ENCODE peak calls at places on chromosomes 2 and 18, in seven cellular contexts. P is GM13976, L is Calu3, F is transverse colon, A is body of pancreas, I is esophagus squamous epithelium, O is H9. B is an unnamed sample.

GRCh38 chr2:99488999-99489757 is 639 bp downstream of the REV1 start:
- DNase-seq in P (peak; percentile 81), L (peak; percentile 57), F (peak; percentile 67), A (peak; percentile 75), I (no peak), O (peak; percentile 53), B (peak; percentile 86)

GRCh38 chr2:118530976-118531375 is 316.5 kb downstream of the EN1 start:
- DNase-seq in P (no peak), L (no peak), F (no peak), A (no peak), I (no peak), O (no peak), B (no peak)

GRCh38 chr2:134739261-134739878 is 20.6 kb upstream of the TMEM163 start:
- DNase-seq in P (no peak), L (no peak), F (no peak), A (no peak), I (no peak), O (no peak), B (no peak)

GRCh38 chr2:82675186-82675585 is 1783.9 kb downstream of the SUCLG1 start:
- DNase-seq in P (no peak), L (no peak), F (no peak), A (no peak), I (no peak), O (no peak), B (no peak)

GRCh38 chr2:44884231-44884630 is 57.3 kb upstream of the SIX3 start:
- DNase-seq in P (no peak), L (no peak), F (no peak), A (no peak), I (no peak), O (no peak), B (no peak)

GRCh38 chr2:178506524-178506923 is 26.3 kb downstream of the PLEKHA3 start:
- DNase-seq in P (no peak), L (no peak), F (no peak), A (no peak), I (no peak), O (no peak), B (no peak)

GRCh38 chr2:109736177-109736827 is 57.8 kb upstream of the RGPD5 start:
- DNase-seq in P (peak; percentile 34), L (peak; percentile 54), F (peak; percentile 59), A (peak; percentile 72), I (no peak), O (peak; percentile 55), B (peak; percentile 84)

GRCh38 chr2:96180521-96180920 is 28.1 kb downstream of the STARD7 start:
- DNase-seq in P (no peak), L (no peak), F (no peak), A (no peak), I (no peak), O (no peak), B (no peak)

GRCh38 chr2:3654031-3654430 is 4.0 kb upstream of the ALLC start:
- DNase-seq in P (no peak), L (no peak), F (no peak), A (no peak), I (no peak), O (no peak), B (no peak)

GRCh38 chr2:232325324-232326273 is 53.0 kb upstream of the ALPP start:
- DNase-seq in P (no peak), L (peak; percentile 67), F (peak; percentile 56), A (peak; percentile 34), I (no peak), O (peak; percentile 73), B (no peak)

GRCh38 chr2:174729797-174730529 is 34.3 kb downstream of the CHRNA1 start:
- DNase-seq in P (peak; percentile 51), L (no peak), F (no peak), A (no peak), I (no peak), O (peak; percentile 65), B (no peak)

GRCh38 chr2:239324456-239324855 is 76.4 kb downstream of the HDAC4 start:
- DNase-seq in P (no peak), L (no peak), F (no peak), A (no peak), I (no peak), O (peak; percentile 29), B (no peak)

GRCh38 chr18:24659837-24660720 is 199.6 kb downstream of the HRH4 start:
- DNase-seq in P (no peak), L (peak; percentile 24), F (peak; percentile 24), A (peak; percentile 29), I (no peak), O (no peak), B (no peak)

GRCh38 chr2:186714611-186715010 is 20.8 kb downstream of the FAM171B start:
- DNase-seq in P (no peak), L (no peak), F (no peak), A (no peak), I (no peak), O (no peak), B (no peak)

GRCh38 chr2:112959109-112959591 is 18.7 kb upstream of the IL36G start:
- DNase-seq in P (no peak), L (peak; percentile 43), F (no peak), A (no peak), I (no peak), O (peak; percentile 53), B (peak; percentile 42)
- TF ChIP-seq CTCF in P (peak; percentile 17), L (no peak), F (peak; percentile 30), A (no peak), I (peak; percentile 2), O (peak; percentile 55), B (no peak)

DNA sequence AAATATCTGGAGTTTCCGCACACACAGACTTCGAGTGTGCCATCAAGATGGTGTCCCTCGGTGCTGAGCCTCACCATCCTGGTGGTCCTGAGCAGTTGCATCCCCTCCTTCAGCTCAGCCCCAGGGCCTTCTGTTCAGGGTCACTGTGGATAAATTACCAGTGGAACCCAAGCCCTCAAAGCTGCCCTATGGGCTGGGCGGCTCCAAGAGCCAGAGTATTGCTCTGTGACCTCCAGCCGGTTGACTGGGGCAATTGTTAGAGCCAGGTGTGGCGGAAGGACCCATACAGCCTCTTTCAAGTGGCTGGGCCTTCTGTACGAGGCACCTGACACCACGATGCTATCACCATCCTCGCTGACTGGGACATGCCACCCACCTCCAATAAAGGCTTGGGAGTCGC is 215.5 kb downstream of the GBX2 start:
- DNase-seq in P (no peak), L (no peak), F (no peak), A (no peak), I (no peak), O (no peak), B (no peak)
- TF ChIP-seq CTCF in P (no peak), L (no peak), F (no peak), A (no peak), I (no peak), O (no peak), B (no peak)

DNA sequence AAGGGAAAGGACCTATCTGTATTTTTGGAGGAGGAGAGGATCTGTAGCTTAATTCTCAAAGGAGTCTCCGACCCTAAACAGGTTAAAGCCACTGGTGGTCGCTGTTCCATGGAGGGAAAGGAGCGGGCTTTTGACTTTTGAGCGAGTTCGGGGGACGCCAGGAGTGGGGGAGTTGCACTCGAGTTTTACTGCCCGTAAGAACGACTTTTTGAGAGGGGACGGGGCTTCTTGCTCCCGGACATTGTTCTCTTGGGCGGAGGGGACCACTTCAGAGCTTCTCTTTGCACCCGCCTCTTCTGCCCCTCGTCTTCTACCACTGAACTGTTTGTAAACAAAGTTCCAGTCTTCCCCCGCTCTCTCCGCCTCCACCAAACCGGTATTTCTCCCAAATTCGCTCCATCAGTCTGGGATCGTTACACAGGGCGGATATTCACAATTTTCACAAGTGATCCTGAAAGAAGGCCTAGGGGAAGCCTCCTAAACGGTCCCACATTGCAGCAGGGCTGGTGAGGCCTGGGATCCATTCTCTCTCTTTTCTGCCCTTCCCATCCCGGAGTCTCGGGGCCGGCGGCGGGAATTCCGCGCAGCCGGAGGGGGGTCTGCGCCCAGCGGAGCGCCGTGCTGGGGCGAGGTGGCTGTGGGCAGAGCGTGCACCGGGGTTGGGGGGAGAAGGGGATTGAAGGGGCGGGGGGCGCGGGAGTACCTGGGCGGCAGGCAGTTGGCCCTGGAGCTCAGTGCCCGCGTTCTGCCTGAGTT is 6.6 kb downstream of the DLX2 start:
- DNase-seq in P (peak; percentile 47), L (no peak), F (no peak), A (no peak), I (no peak), O (no peak), B (no peak)
- TF ChIP-seq CTCF in P (peak; percentile 25), L (no peak), F (no peak), A (no peak), I (no peak), O (peak; percentile 47), B (peak; percentile 43)

DNA sequence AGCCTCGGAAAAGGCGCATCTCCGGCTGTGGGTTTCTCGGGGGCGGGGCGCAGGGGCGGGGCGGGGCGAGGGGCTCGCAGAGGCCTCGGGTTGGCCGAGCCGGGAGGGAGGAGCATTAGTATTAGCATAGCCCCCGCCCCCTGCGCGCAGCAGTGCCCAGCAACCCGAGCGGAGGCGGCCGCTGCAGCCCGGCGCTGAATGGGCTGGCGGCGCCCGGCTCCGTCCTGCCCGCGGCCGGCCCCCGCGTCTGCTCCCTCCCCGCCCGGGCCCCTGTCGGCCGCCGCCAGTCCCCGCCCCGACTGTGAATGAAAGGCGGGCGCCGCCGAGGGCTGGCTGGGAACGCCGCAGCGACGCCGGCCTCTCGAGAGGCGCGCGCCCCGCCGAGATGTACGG is at the start of gene EFR3B:
- DNase-seq in P (peak; percentile 98), L (peak; percentile 96), F (peak; percentile 96), A (peak; percentile 98), I (peak; percentile 53), O (peak; percentile 96), B (peak; percentile 97)
- TF ChIP-seq CTCF in P (no peak), L (no peak), F (no peak), A (peak; percentile 19), I (peak; percentile 6), O (no peak), B (no peak)

DNA sequence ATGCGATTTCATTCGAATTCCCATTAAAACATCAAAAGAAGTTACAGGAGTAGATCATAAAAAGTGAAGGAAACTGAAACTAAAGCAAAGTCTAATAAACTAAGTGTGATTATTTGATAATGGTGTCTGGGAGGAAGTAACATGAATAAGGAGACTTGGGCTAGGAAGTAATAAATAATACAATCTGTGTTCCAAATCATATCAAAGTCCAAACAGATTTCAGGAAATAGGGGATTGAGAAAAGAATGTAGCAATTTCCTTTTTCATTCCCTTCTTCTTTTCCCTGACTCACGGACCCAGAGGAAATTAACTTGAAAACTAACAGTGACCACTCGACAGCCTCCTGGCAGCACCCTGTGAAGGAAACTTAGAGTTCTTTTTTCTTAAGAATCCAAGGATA is 758.4 kb upstream of the GCFC2 start:
- DNase-seq in P (no peak), L (no peak), F (no peak), A (no peak), I (no peak), O (no peak), B (no peak)
- TF ChIP-seq CTCF in P (no peak), L (no peak), F (no peak), A (no peak), I (no peak), O (no peak), B (no peak)

DNA sequence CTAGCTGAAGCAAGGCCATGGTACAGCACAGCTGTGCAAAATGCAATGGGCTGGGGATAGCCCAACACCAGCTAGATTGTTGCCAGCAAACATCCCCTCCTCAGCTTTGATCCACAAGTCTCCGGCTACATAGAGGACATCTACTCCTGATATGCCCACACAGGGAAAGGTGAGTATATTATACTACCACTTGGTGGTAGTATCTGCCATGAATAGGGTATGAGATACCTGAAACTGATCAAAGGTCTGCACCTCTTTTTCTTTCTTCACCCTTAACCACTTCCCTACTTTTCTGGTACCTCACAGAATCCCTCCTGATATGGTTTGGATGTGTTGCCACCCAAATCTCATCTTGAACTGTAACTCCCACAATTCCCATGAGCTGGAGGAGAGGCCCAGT is 279.8 kb downstream of the TXNL1 start:
- DNase-seq in P (no peak), L (no peak), F (no peak), A (no peak), I (no peak), O (no peak), B (no peak)
- TF ChIP-seq CTCF in P (no peak), L (peak; percentile 23), F (no peak), A (no peak), I (no peak), O (peak; percentile 57), B (no peak)

GRCh38 chr2:224058048-224058775 is 19.1 kb upstream of the SERPINE2 start:
- DNase-seq in P (no peak), L (no peak), F (no peak), A (no peak), I (no peak), O (no peak), B (no peak)
- TF ChIP-seq CTCF in P (no peak), L (no peak), F (no peak), A (no peak), I (no peak), O (peak; percentile 48), B (peak; percentile 9)

B was measured in osteocyte.